ENCODE peak calls at places on chromosomes 12 and 14, in six cellular contexts. E is A549, N is IMR-90, U is transverse colon, F is breast epithelium, I is right lobe of liver. X is an unnamed sample.
A peak's percentile ranks its signal among the peaks of the same experiment; 100 is the strongest.

GRCh38 chr14:24307575-24308341 is at the start of gene CIDEB:
- DNase-seq in N (peak; percentile 43), U (peak; percentile 86), I (peak; percentile 92), E (peak; percentile 66), F (no peak), X (no peak)

GRCh38 chr14:51208982-51209381 is 31.1 kb upstream of the TMX1 start:
- DNase-seq in I (no peak), F (no peak), U (no peak), E (no peak), N (no peak), X (no peak)

GRCh38 chr12:108133482-108133881 is 4.4 kb downstream of the WSCD2 start:
- DNase-seq in E (no peak), N (no peak), I (no peak), F (no peak), U (no peak), X (no peak)

GRCh38 chr14:100004392-100004791 is 60.8 kb upstream of the EVL start:
- DNase-seq in U (no peak), F (no peak), N (no peak), E (peak; percentile 51), I (no peak), X (no peak)

GRCh38 chr14:21220874-21221477 is 48.3 kb downstream of the HNRNPC start:
- DNase-seq in F (no peak), I (no peak), N (peak; percentile 16), U (no peak), E (no peak), X (no peak)

GRCh38 chr12:68803948-68804653 is 3.9 kb upstream of the MDM2 start:
- DNase-seq in E (no peak), U (no peak), F (no peak), I (no peak), N (no peak), X (no peak)

GRCh38 chr12:2999265-2999841 is 40.2 kb downstream of the TEAD4 start:
- DNase-seq in F (no peak), U (no peak), I (no peak), E (no peak), N (no peak), X (no peak)

GRCh38 chr12:104443008-104443407 is 13.7 kb upstream of the CHST11 start:
- DNase-seq in I (no peak), U (no peak), N (no peak), F (no peak), E (no peak), X (no peak)

GRCh38 chr12:94832105-94832504 is 171.4 kb downstream of the NDUFA12 start:
- DNase-seq in E (no peak), I (no peak), U (no peak), N (no peak), F (no peak), X (no peak)

GRCh38 chr12:46650688-46651087 is 175.1 kb downstream of the SLC38A4 start:
- DNase-seq in F (no peak), I (no peak), E (no peak), U (no peak), N (no peak), X (no peak)

GRCh38 chr14:92615451-92615850 is 101.9 kb downstream of the RIN3 start:
- DNase-seq in N (no peak), I (no peak), F (no peak), E (no peak), U (no peak), X (no peak)

GRCh38 chr12:100579844-100580243 is 6.4 kb downstream of the GAS2L3 start:
- DNase-seq in N (no peak), E (no peak), F (no peak), I (no peak), U (no peak), X (no peak)

GRCh38 chr12:81010641-81011040 is 67.2 kb upstream of the ACSS3 start:
- DNase-seq in U (no peak), N (no peak), E (no peak), F (no peak), I (no peak), X (no peak)

GRCh38 chr12:57935839-57936512 is 5.4 kb upstream of the ATP23 start:
- DNase-seq in N (peak; percentile 92), U (peak; percentile 93), I (peak; percentile 95), E (peak; percentile 95), F (peak; percentile 88), X (peak; percentile 86)
- TF ChIP-seq POLR2A in N (peak; percentile 82), U (peak; percentile 50), I (peak; percentile 33), E (peak; percentile 81), F (peak; percentile 2), X (peak; percentile 27)

GRCh38 chr14:90256354-90257131 is at the start of gene PSMC1:
- DNase-seq in U (peak; percentile 93), I (peak; percentile 94), F (peak; percentile 84), E (peak; percentile 96), N (peak; percentile 97), X (peak; percentile 87)
- H3K4me3 ChIP-seq in U (peak within 1 kb of the TSS; percentile 97), I (peak within 1 kb of the TSS; percentile 97), F (peak within 1 kb of the TSS; percentile 89), E (peak within 1 kb of the TSS; percentile 98), N (peak within 1 kb of the TSS; percentile 84), X (peak within 1 kb of the TSS; percentile 83)

GRCh38 chr14:74526854-74527585 is 33.5 kb downstream of the ISCA2 start:
- DNase-seq in N (no peak), E (no peak), F (no peak), U (no peak), I (no peak), X (no peak)
- TF ChIP-seq CTCF in N (no peak), E (no peak), F (no peak), U (no peak), I (no peak), X (no peak)

GRCh38 chr12:6827982-6828670 is at the start of gene P3H3:
- DNase-seq in E (peak; percentile 60), I (no peak), F (no peak), N (peak; percentile 47), U (no peak), X (no peak)
- TF ChIP-seq POLR2A in E (no peak), I (no peak), F (no peak), N (no peak), U (no peak), X (no peak)

GRCh38 chr12:92899388-92900001 is 29.6 kb downstream of the EEA1 start:
- DNase-seq in N (peak; percentile 99), I (peak; percentile 64), U (peak; percentile 59), E (peak; percentile 96), F (peak; percentile 78), X (peak; percentile 63)
- H3K4me3 ChIP-seq in N (peak overlapping the region; percentile 23), I (no peak overlapping the region), U (no peak overlapping the region), E (no peak overlapping the region), F (peak overlapping the region; percentile 42), X (no peak overlapping the region)

DNA sequence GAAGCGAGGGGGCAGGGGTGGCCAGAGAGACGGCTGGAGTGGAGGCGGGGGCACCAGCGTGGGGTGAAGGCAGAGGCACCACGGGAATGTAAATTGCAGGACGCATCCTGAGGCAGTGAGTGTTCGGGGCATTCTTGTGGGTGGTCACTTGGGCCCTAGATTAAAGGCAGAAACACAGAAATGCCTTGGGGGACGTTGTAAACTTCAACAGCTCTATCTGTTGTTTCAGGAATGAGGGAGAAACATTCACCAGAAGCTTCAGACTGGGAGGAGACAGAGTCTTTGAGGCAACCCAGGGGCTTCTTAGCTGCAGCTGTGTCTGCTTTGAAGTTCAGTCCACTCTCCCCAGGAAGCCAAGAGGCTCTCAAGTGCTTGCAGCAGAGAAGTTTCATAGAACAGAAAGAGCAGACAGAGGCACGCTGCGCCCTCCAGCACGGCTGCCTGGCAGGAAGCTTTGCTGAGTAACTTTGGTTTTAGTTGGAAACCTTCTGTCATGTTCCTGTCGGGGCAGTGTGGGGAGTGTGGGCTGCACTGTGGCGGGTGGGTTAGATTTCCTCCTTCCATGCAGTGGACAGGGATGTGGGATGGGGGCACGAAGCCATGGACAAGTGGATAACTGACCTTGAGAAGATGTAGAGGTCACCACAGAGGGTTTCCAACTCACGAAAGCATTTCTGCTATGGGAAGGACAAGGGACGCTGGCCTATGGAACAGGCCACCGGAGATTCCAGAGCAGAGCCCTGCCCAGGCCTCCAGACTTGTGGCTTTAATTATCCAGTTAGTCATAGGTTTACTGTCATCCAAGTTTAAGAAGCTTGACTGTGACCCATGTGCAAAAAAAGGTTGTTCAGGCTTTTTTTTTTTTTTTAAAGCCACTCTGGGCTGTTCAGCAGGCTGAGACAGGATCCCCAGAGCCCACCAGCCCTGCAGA is 107.6 kb downstream of the ARF6 start:
- DNase-seq in I (peak; percentile 53), F (peak; percentile 78), N (peak; percentile 84), E (peak; percentile 50), U (peak; percentile 76), X (no peak)
- TF ChIP-seq CTCF in I (no peak), F (no peak), N (no peak), E (no peak), U (no peak), X (no peak)

GRCh38 chr12:98592825-98593322 is 612 bp upstream of the SLC25A3 start:
- DNase-seq in N (no peak), E (no peak), F (no peak), U (no peak), I (no peak), X (no peak)

GRCh38 chr12:98594050-98594853 is 766 bp downstream of the SLC25A3 start:
- DNase-seq in N (no peak), F (no peak), E (no peak), U (peak; percentile 52), I (peak; percentile 60), X (no peak)

GRCh38 chr12:98591209-98591608 is 2.3 kb upstream of the SLC25A3 start:
- DNase-seq in F (no peak), I (no peak), N (peak; percentile 32), E (no peak), U (no peak), X (no peak)

GRCh38 chr12:98595152-98595988 is 1.9 kb downstream of the SLC25A3 start:
- DNase-seq in I (no peak), E (no peak), N (peak; percentile 79), F (no peak), U (no peak), X (no peak)

DNA sequence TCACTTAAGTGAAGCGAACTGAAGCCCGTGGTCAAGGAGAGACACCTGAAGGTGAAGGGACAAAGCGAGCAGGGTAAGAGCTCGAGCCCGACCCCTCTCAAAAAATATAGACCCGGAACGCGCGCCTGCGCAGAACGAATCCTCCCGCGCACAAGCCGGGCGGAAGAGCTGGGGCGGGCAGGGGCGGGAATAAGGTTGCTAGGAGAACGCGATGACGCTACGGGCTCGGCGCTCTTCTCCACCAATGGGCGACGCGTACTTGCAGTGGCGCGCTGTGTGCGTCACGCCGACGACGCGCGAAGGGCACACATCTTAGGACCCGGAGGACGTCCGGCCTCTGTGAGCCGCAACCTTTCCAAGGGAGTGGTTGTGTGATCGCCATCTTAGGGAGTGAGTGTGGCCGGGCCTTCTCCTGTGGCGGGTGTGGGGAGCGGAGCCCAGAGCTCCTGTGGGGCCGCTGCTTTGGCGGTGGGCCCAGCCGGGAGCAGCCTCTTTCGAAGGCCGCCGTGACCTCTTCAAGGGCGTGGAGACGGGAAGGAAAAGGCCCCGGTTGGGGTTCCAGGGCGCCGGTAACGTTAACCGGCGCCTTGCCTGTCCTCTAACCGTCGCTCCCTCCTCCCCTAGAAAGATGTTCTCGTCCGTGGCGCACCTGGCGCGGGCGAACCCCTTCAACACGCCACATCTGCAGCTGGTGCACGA is at the start of gene SLC25A3:
- DNase-seq in U (peak; percentile 97), N (peak; percentile 98), F (peak; percentile 96), I (peak; percentile 98), E (peak; percentile 100), X (peak; percentile 94)
- TF ChIP-seq POLR2A in U (peak; percentile 99), N (peak; percentile 99), F (peak; percentile 78), I (peak; percentile 97), E (peak; percentile 99), X (peak; percentile 97)

X was measured in tibial nerve.